ENCODE peak calls at places on chromosomes 5 and 9, in four cellular contexts. R, K, B and H are unnamed samples.

GRCh38 chr9:136669791-136670464 is 7.2 kb downstream of the EGFL7 start:
- DNase-seq in K (no peak), B (no peak), R (no peak), H (no peak)

GRCh38 chr5:59583810-59584562 is 309.5 kb downstream of the PDE4D start:
- DNase-seq in B (no peak), R (no peak), K (no peak), H (no peak)

GRCh38 chr5:179380211-179381035 is 35.2 kb upstream of the ADAMTS2 start:
- DNase-seq in R (no peak), B (peak), K (no peak), H (no peak)

GRCh38 chr5:145979270-145980223 is 43.2 kb downstream of the SH3RF2 start:
- DNase-seq in B (no peak), K (no peak), R (peak), H (no peak)

GRCh38 chr5:142551242-142552067 is 134.4 kb downstream of the FGF1 start:
- DNase-seq in R (peak), B (peak), K (peak), H (peak)

GRCh38 chr5:102229685-102230084 is 66.4 kb downstream of the SLCO4C1 start:
- DNase-seq in B (no peak), K (no peak), R (no peak), H (no peak)

GRCh38 chr5:180636016-180636402 is 13.4 kb downstream of the FLT4 start:
- DNase-seq in B (no peak), R (no peak), K (no peak), H (no peak)

GRCh38 chr5:43573058-43573457 is 16.2 kb upstream of the PAIP1 start:
- DNase-seq in B (no peak), K (no peak), R (no peak), H (no peak)

GRCh38 chr5:157915638-157916037 is 56.7 kb upstream of the CLINT1 start:
- DNase-seq in R (no peak), K (peak), B (no peak), H (no peak)

GRCh38 chr5:129001831-129002626 is 36.7 kb downstream of the SLC27A6 start:
- DNase-seq in K (no peak), B (no peak), R (peak), H (no peak)

GRCh38 chr5:76402251-76402879 is 720 bp upstream of the IQGAP2 start:
- DNase-seq in K (no peak), B (peak), R (peak), H (no peak)

GRCh38 chr5:149855371-149855770 is 89.2 kb downstream of the PDE6A start:
- DNase-seq in R (no peak), K (no peak), B (no peak), H (no peak)

GRCh38 chr5:171862624-171863023 is 77.0 kb downstream of the SMIM23 start:
- DNase-seq in B (no peak), K (no peak), R (no peak), H (no peak)

GRCh38 chr5:14821721-14822120 is 49.9 kb downstream of the ANKH start:
- DNase-seq in B (no peak), R (no peak), K (no peak), H (no peak)

GRCh38 chr5:86968311-86968753 is 299.4 kb upstream of the RASA1 start:
- DNase-seq in R (peak), K (peak), B (no peak), H (no peak)

GRCh38 chr5:143108498-143109128 is 294.9 kb downstream of the NR3C1 start:
- DNase-seq in K (no peak), B (no peak), R (no peak), H (no peak)

GRCh38 chr5:50923768-50924113 is 257.3 kb downstream of the PARP8 start:
- DNase-seq in B (no peak), K (no peak), R (no peak), H (no peak)

GRCh38 chr9:136153381-136154065 is 34.8 kb upstream of the TMEM250 start:
- DNase-seq in R (no peak), B (no peak), K (no peak), H (no peak)

GRCh38 chr9:126516936-126517750 is 96.6 kb upstream of the LMX1B start:
- DNase-seq in R (peak), K (peak), B (peak), H (no peak)

GRCh38 chr5:143649869-143650268 is 162.1 kb upstream of the HMHB1 start:
- DNase-seq in B (no peak), R (no peak), K (no peak), H (no peak)

GRCh38 chr5:107248065-107248695 is 422.6 kb downstream of the EFNA5 start:
- DNase-seq in R (peak), K (peak), B (peak), H (peak)

GRCh38 chr5:107251151-107251550 is 419.6 kb downstream of the EFNA5 start:
- DNase-seq in R (no peak), B (no peak), K (peak), H (no peak)

GRCh38 chr5:107242861-107243579 is 427.7 kb downstream of the EFNA5 start:
- DNase-seq in B (no peak), R (peak), K (no peak), H (no peak)

GRCh38 chr5:107242411-107242810 is 428.3 kb downstream of the EFNA5 start:
- DNase-seq in K (no peak), B (no peak), R (peak), H (no peak)

GRCh38 chr5:107247427-107247826 is 423.3 kb downstream of the EFNA5 start:
- DNase-seq in K (no peak), B (no peak), R (no peak), H (no peak)
- H3K18ac ChIP-seq in K (no peak), B (no peak), R (no peak), H (no peak)

GRCh38 chr9:124296800-124297552 is 39.2 kb downstream of the NEK6 start:
- DNase-seq in R (no peak), K (no peak), B (no peak), H (no peak)

GRCh38 chr9:124297915-124298645 is 40.3 kb downstream of the NEK6 start:
- DNase-seq in B (no peak), K (no peak), R (no peak), H (no peak)

GRCh38 chr9:124298646-124299235 is 41.0 kb downstream of the NEK6 start:
- DNase-seq in B (no peak), R (no peak), K (peak), H (no peak)

GRCh38 chr9:124296094-124296493 is 38.3 kb downstream of the NEK6 start:
- DNase-seq in K (no peak), R (no peak), B (no peak), H (no peak)

DNA sequence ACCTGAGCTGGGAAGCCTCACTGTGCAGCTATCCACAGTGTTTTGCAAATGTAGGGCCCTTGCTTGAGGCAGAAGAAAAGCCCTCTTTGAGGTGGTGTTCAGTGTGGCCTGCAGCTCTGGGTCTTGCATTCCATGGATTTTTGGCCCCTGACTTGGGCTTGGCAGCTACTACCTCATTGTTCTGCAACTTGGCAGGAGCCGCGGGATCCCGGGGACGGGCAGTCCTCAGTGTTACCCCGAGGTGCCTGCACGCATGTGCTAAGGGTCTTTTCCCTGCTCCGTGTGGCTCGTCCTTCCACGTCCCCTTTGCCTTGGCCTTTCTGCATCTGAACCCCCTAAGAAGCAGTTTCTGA is 39.8 kb downstream of the NEK6 start:
- DNase-seq in K (peak), B (peak), R (peak), H (peak)
- H3K18ac ChIP-seq in K (peak), B (no peak), R (no peak), H (no peak)

GRCh38 chr5:116655431-116655830 is 80.8 kb upstream of the SEMA6A start:
- DNase-seq in B (no peak), K (no peak), R (no peak), H (no peak)
- H3K18ac ChIP-seq in B (no peak), K (no peak), R (no peak), H (no peak)

DNA sequence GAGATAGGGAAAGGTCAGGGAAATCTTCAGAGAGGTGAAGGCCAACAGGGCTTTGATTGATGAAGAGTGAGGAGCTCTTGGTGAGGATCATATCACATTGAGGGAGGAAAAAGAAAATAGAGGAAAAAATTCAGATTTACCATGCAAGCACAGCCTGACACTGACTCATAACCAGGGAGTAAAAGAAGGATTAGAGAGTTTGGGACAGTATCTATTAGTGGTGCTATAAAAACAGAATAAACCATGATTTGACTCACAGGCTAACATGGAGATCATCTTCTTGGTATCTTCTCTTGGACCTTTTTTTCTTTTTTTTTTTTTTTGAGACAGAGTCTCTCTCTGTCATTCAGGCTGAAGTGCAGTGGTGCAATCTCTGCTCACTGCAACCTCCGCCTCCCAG is 44.4 kb downstream of the MUSK start:
- DNase-seq in R (no peak), K (no peak), B (no peak), H (no peak)
- H3K18ac ChIP-seq in R (no peak), K (no peak), B (no peak), H (no peak)

DNA sequence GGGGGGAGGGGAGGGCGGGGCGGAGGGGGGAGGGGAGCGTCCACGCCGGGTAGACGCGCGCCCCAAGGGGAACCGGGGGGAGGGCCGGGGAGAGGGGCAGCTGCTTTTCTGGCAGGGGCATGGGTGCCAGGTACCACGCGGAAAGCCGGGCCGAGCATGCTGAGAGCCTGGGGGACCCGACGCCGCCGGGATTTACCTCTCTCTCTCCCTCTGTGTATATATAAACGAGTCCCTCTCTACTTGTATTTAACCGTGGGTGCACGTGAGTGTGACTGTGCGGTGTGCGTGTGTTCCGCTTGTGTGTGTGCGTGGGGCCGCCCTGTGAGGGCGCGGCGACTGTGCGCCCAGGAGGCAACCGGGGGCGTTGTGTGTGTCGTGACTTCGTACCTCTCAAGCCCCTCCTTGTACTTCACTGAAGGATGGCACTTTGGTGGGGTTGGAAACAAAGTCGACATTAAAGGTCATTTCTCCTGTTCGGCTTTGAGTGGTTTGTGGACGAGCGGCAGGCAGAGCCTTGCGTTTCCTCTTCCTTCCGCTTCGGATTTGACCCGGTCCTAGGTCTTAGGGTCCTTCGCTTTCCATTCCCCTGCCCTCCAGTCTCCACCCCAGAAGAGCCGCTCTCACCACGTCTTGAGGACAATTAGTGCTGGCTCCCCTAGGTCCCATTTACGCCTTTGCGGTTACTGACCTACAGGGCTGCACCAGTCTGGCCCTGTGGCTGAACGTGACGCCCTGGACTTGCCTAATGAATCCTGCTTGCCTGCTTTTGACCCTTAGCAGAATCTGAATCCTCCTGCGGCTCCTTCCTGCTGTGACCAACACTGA is 36.2 kb upstream of the TTC1 start:
- DNase-seq in R (peak), K (no peak), B (peak), H (no peak)
- H3K18ac ChIP-seq in R (no peak), K (peak), B (no peak), H (peak)

GRCh38 chr5:3780907-3781306 is 185.3 kb downstream of the IRX1 start:
- DNase-seq in K (no peak), B (no peak), R (no peak), H (no peak)
- H3K18ac ChIP-seq in K (no peak), B (no peak), R (no peak), H (no peak)

GRCh38 chr5:54669285-54669684 is 151.7 kb downstream of the SNX18 start:
- DNase-seq in K (peak), R (no peak), B (no peak), H (no peak)

GRCh38 chr5:54668096-54668495 is 150.5 kb downstream of the SNX18 start:
- DNase-seq in K (no peak), B (no peak), R (no peak), H (no peak)

GRCh38 chr5:54672867-54673266 is 155.3 kb downstream of the SNX18 start:
- DNase-seq in R (no peak), B (no peak), K (no peak), H (no peak)

GRCh38 chr5:54671111-54671531 is 153.6 kb downstream of the SNX18 start:
- DNase-seq in B (no peak), R (no peak), K (peak), H (no peak)

DNA sequence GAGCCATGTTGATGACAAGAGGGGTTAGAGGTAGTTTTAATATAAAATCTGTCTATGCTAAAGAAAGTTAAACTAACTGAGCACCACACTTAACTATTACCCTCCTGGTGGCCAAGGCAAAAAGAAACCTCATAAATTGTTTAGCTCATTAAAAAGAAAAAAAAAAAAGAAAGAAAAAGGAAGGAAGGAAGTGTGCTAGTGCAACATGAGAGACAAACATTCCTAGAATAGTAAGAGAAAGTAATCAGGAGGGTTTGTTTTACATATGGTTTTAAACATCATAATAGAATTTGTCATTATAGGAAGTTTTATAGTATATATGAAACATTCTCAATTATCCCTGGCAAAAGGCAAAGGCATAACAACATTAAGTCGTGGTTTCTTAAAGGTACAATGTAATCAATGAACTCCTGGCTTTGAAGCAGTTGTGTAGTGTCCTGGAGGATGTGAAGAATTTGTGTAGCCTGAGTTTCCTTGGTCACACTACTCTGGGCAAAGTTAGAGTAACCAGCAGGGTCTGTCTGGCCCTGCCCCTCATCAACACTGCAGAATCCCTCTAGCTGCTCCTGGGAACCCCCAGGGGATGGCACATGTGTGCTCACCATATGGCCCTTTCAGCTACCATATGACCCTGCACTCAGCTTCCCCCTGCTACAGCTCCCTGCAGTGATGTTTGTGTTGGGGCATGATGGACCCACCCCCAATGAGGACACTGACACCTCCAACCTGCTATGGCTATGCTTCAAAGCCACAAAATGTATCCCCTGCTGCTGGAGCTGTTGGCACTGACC is 152.5 kb downstream of the SNX18 start:
- DNase-seq in R (no peak), B (no peak), K (no peak), H (no peak)
- H3K18ac ChIP-seq in R (no peak), B (no peak), K (peak), H (no peak)